ENCODE peak calls at places on chromosomes 16 and 17, in seven cellular contexts. R is hepatocyte, W is PC-3, P is HCT116, F is neural progenitor cell, Y is GM23338, Z is SK-N-SH. C is an unnamed sample.

GRCh38 chr16:87581867-87582220 is 20.5 kb upstream of the JPH3 start:
- DNase-seq in Z (peak), F (no peak), P (peak), Y (no peak), W (peak), R (peak), C (no peak)

GRCh38 chr16:87060026-87060986 is 256.9 kb downstream of the C16orf95 start:
- DNase-seq in W (no peak), R (no peak), F (peak), Y (peak), P (no peak), Z (no peak), C (peak)

GRCh38 chr17:78966906-78967600 is 12.7 kb downstream of the LGALS3BP start:
- DNase-seq in R (no peak), W (no peak), F (no peak), Z (no peak), P (no peak), Y (no peak), C (no peak)

GRCh38 chr16:81492307-81492706 is 47.7 kb downstream of the CMIP start:
- DNase-seq in Z (peak), Y (no peak), W (no peak), F (peak), P (no peak), R (no peak), C (no peak)

GRCh38 chr17:58315281-58315711 is 13.3 kb downstream of the TSPOAP1 start:
- DNase-seq in Z (peak), R (no peak), P (no peak), Y (no peak), F (no peak), W (peak), C (no peak)

GRCh38 chr17:7839890-7840260 is 5.9 kb downstream of the KDM6B start:
- DNase-seq in P (no peak), W (no peak), Y (peak), R (peak), F (peak), Z (no peak), C (peak)

GRCh38 chr17:16872836-16873653 is 98.9 kb downstream of the TNFRSF13B start:
- DNase-seq in R (peak), Y (peak), F (peak), Z (peak), W (peak), P (peak), C (peak)

GRCh38 chr16:590875-591200 is 972 bp downstream of the RAB40C start:
- DNase-seq in F (no peak), P (no peak), R (no peak), Y (no peak), Z (no peak), W (no peak), C (no peak)

GRCh38 chr16:63527404-63527803 is 1491.2 kb upstream of the CDH8 start:
- DNase-seq in P (no peak), R (no peak), F (no peak), Z (no peak), W (no peak), Y (no peak), C (no peak)

GRCh38 chr16:77790964-77791363 is 2.6 kb downstream of the VAT1L start:
- DNase-seq in R (no peak), W (no peak), Z (no peak), Y (no peak), F (no peak), P (no peak), C (no peak)

GRCh38 chr17:76264425-76264754 is 758 bp upstream of the UBALD2 start:
- DNase-seq in R (no peak), Y (no peak), W (no peak), P (no peak), F (no peak), Z (no peak), C (no peak)

GRCh38 chr17:28384281-28385036 is 13.0 kb downstream of the SARM1 start:
- DNase-seq in Z (no peak), P (no peak), F (peak), R (peak), W (peak), Y (peak), C (no peak)

GRCh38 chr17:76646712-76647111 is 3.2 kb upstream of the ST6GALNAC1 start:
- DNase-seq in P (no peak), W (no peak), Z (no peak), R (no peak), Y (no peak), F (no peak), C (no peak)

GRCh38 chr17:37060966-37061365 is 112.2 kb downstream of the AATF start:
- DNase-seq in R (peak), Y (no peak), P (no peak), F (no peak), W (no peak), Z (no peak), C (no peak)

GRCh38 chr16:12906271-12906670 is 4.9 kb downstream of the SHISA9 start:
- DNase-seq in Z (no peak), R (no peak), F (peak), P (no peak), Y (no peak), W (no peak), C (no peak)

GRCh38 chr17:66098040-66098439 is 93.9 kb downstream of the CEP112 start:
- DNase-seq in P (no peak), F (no peak), W (peak), Y (no peak), Z (no peak), R (no peak), C (no peak)

DNA sequence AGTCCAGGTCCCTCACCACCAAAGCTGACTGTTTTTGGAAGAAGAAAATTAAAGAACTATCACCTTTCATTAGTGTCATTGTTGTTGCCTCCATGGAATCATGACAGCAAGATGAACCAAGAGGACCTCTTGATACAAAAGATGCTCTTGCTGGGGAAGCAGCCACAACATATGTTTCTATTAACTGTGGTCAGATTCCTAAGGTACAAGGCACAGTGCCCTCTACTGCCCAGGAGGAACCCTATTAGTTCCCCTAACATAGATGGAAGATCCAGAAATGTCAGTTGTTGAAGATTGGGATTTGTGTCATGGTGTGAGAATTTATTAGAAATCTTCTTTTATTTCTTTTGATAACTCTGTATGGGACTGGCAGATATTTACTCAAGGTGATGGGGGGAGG is 188.2 kb upstream of the ANKFN1 start:
- DNase-seq in Z (peak), F (no peak), Y (no peak), P (no peak), W (no peak), R (no peak), C (no peak)
- TF ChIP-seq EZH2phosphoT487 in Z (no peak), F (no peak), Y (no peak), P (no peak), W (no peak), R (no peak), C (no peak)

GRCh38 chr16:54937673-54938350 is 7.1 kb downstream of the IRX5 start:
- DNase-seq in P (no peak), R (no peak), W (no peak), Z (no peak), Y (peak), F (no peak), C (no peak)
- H2AFZ ChIP-seq in P (no peak), R (no peak), W (no peak), Z (no peak), Y (peak), F (peak), C (no peak)

GRCh38 chr16:2983706-2984136 is 3.5 kb upstream of the PKMYT1 start:
- DNase-seq in Y (peak), W (peak), Z (peak), R (peak), P (peak), F (peak), C (peak)
- H3K4me3 ChIP-seq in Y (no peak), W (peak), Z (peak), R (no peak), P (peak), F (no peak), C (peak)

GRCh38 chr17:82321947-82322466 is 4.6 kb upstream of the CD7 start:
- DNase-seq in F (no peak), W (no peak), Z (no peak), P (no peak), Y (no peak), R (no peak), C (no peak)
- TF ChIP-seq EZH2phosphoT487 in F (no peak), W (no peak), Z (no peak), P (no peak), Y (no peak), R (no peak), C (no peak)

GRCh38 chr16:49281481-49281842 is at the start of gene CBLN1:
- DNase-seq in P (no peak), W (no peak), F (no peak), Y (no peak), R (no peak), Z (no peak), C (no peak)
- H2AFZ ChIP-seq in P (no peak), W (peak), F (peak), Y (peak), R (peak), Z (peak), C (peak)

DNA sequence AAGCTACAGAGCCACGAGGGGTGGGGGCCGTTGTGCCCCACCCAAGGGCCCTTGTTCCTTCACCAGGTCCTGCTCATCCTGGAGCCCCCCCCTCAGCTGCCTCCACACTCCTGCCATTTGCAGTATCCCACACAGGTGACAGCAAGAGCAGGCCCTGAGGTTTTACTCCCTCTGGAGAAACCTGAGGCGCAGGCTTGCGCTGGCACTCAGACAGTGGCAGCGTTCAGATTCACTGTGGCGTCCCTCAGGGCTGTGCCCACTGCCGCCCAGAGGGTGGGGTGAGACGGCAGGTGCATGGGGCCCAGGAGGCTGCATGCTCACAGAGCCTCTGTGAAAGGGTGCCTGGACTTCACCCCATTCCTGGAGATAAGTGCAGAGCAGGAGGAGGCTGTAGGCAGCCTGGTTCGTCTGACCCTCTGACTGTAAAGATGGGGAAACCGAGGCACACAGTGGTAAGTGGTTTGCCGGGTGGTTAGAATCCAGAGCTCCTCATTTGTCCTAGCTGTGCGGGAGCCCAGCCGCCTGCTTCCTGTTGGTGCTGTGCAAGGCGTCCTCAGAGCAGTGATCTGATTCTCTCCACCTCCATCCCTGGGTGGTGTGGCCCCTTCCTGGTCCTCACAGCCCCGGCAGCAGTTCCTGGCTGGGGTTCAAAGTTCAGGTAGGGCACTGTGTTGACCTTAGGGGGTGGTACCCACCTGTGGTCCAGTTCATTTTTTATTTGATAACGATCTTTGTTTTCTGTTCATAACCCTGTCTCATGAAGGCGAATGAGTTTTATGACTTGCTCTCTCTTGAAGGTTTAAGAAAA is 1.6 kb downstream of the SPIRE2 start:
- DNase-seq in W (no peak), Z (no peak), P (no peak), Y (no peak), F (no peak), R (no peak), C (no peak)
- H3K4me3 ChIP-seq in W (peak), Z (peak), P (peak), Y (peak), F (no peak), R (no peak), C (no peak)

C was measured in OCI-LY7.